ENCODE peak calls at places on chromosomes 1 and 21, in four cellular contexts. G, X, K and A are unnamed samples.

GRCh38 chr1:114756949-114757454 is 782 bp downstream of the CSDE1 start:
- DNase-seq in K (peak; percentile 52), G (no peak), X (peak; percentile 9), A (peak; percentile 11)

GRCh38 chr1:236692128-236692527 is 5.8 kb downstream of the ACTN2 start:
- DNase-seq in K (no peak), G (no peak), X (peak; percentile 16), A (no peak)

GRCh38 chr1:44808938-44809917 is 905 bp downstream of the BTBD19 start:
- DNase-seq in X (peak; percentile 71), K (peak; percentile 66), G (no peak), A (peak; percentile 35)

GRCh38 chr21:44066116-44066515 is 41.1 kb upstream of the PWP2 start:
- DNase-seq in G (no peak), K (no peak), X (no peak), A (no peak)

GRCh38 chr21:41784456-41785102 is 17.7 kb upstream of the RIPK4 start:
- DNase-seq in K (no peak), X (no peak), G (no peak), A (no peak)

GRCh38 chr1:215887618-215888017 is 320.5 kb downstream of the KCTD3 start:
- DNase-seq in K (no peak), X (peak; percentile 12), G (no peak), A (no peak)

GRCh38 chr1:97603218-97603617 is 317.6 kb downstream of the DPYD start:
- DNase-seq in G (no peak), K (no peak), X (no peak), A (no peak)

GRCh38 chr1:18794561-18794960 is 64.9 kb downstream of the TAS1R2 start:
- DNase-seq in K (no peak), G (no peak), X (no peak), A (no peak)

GRCh38 chr1:234724517-234725176 is 114.7 kb upstream of the IRF2BP2 start:
- DNase-seq in X (no peak), G (no peak), K (peak; percentile 83), A (no peak)

GRCh38 chr1:175221548-175222175 is 29.1 kb upstream of the KIAA0040 start:
- DNase-seq in K (peak; percentile 48), X (peak; percentile 47), G (no peak), A (peak; percentile 63)

GRCh38 chr1:17451731-17452130 is 12.3 kb upstream of the RCC2 start:
- DNase-seq in K (no peak), G (no peak), X (peak; percentile 14), A (no peak)

GRCh38 chr1:151993084-151993733 is 450 bp downstream of the S100A10 start:
- DNase-seq in G (no peak), X (peak; percentile 63), K (peak; percentile 64), A (no peak)

GRCh38 chr1:74468982-74469603 is 43.3 kb downstream of the LRRC53 start:
- DNase-seq in G (peak; percentile 2), X (peak; percentile 36), K (no peak), A (peak; percentile 14)

GRCh38 chr1:145999321-146000024 is 3.1 kb upstream of the TXNIP start:
- DNase-seq in X (no peak), K (peak; percentile 63), G (no peak), A (no peak)

GRCh38 chr1:44359234-44359937 is 4.3 kb upstream of the ERI3 start:
- DNase-seq in G (no peak), X (peak; percentile 59), K (no peak), A (peak; percentile 18)

GRCh38 chr1:244654284-244655038 is 1.5 kb downstream of the DESI2 start:
- DNase-seq in G (no peak), X (peak; percentile 17), K (no peak), A (no peak)